ENCODE peak calls at places on chromosomes 1 and 21, in nine cellular contexts. One of them, this sample, is unnamed.

GRCh38 chr1:33454646-33455282 is 17.7 kb upstream of the ZSCAN20 start:
- DNase-seq in transverse colon: no peak
- DNase-seq in stomach: no peak
- DNase-seq in choroid plexus epithelial cell: peak
- DNase-seq in chondrocyte: no peak
- DNase-seq in neural crest cell: no peak
- DNase-seq in neural progenitor cell: no peak
- DNase-seq in epithelial cell of esophagus: no peak
- DNase-seq in fibroblast of the aortic adventitia: no peak
- DNase-seq in this sample: no peak

GRCh38 chr1:47587891-47588582 is 150.2 kb downstream of the FOXD2 start:
- DNase-seq in choroid plexus epithelial cell: peak
- DNase-seq in fibroblast of the aortic adventitia: peak
- DNase-seq in stomach: no peak
- DNase-seq in transverse colon: no peak
- DNase-seq in epithelial cell of esophagus: no peak
- DNase-seq in neural crest cell: no peak
- DNase-seq in chondrocyte: no peak
- DNase-seq in neural progenitor cell: no peak
- DNase-seq in this sample: peak

GRCh38 chr21:16590186-16590585 is 860.4 kb downstream of the USP25 start:
- DNase-seq in fibroblast of the aortic adventitia: no peak
- DNase-seq in stomach: no peak
- DNase-seq in neural progenitor cell: no peak
- DNase-seq in chondrocyte: no peak
- DNase-seq in choroid plexus epithelial cell: no peak
- DNase-seq in transverse colon: no peak
- DNase-seq in neural crest cell: no peak
- DNase-seq in epithelial cell of esophagus: no peak
- DNase-seq in this sample: no peak

GRCh38 chr1:177181631-177182291 is 11.0 kb downstream of the BRINP2 start:
- DNase-seq in fibroblast of the aortic adventitia: peak
- DNase-seq in transverse colon: peak
- DNase-seq in chondrocyte: no peak
- DNase-seq in neural progenitor cell: peak
- DNase-seq in epithelial cell of esophagus: peak
- DNase-seq in neural crest cell: peak
- DNase-seq in stomach: peak
- DNase-seq in choroid plexus epithelial cell: peak
- DNase-seq in this sample: peak

GRCh38 chr1:54981466-54981865 is 1.0 kb downstream of the TMEM61 start:
- DNase-seq in stomach: no peak
- DNase-seq in transverse colon: no peak
- DNase-seq in neural crest cell: no peak
- DNase-seq in choroid plexus epithelial cell: no peak
- DNase-seq in neural progenitor cell: no peak
- DNase-seq in chondrocyte: no peak
- DNase-seq in fibroblast of the aortic adventitia: no peak
- DNase-seq in epithelial cell of esophagus: no peak
- DNase-seq in this sample: no peak

GRCh38 chr21:37071561-37072238 is 1.2 kb downstream of the PIGP start:
- DNase-seq in neural crest cell: no peak
- DNase-seq in fibroblast of the aortic adventitia: peak
- DNase-seq in neural progenitor cell: peak
- DNase-seq in transverse colon: peak
- DNase-seq in epithelial cell of esophagus: peak
- DNase-seq in choroid plexus epithelial cell: peak
- DNase-seq in chondrocyte: no peak
- DNase-seq in stomach: peak
- DNase-seq in this sample: no peak

GRCh38 chr1:87392241-87393192 is 63.8 kb downstream of the LMO4 start:
- DNase-seq in choroid plexus epithelial cell: peak
- DNase-seq in neural progenitor cell: no peak
- DNase-seq in chondrocyte: no peak
- DNase-seq in epithelial cell of esophagus: peak
- DNase-seq in neural crest cell: no peak
- DNase-seq in fibroblast of the aortic adventitia: peak
- DNase-seq in stomach: no peak
- DNase-seq in transverse colon: no peak
- DNase-seq in this sample: no peak

GRCh38 chr1:167482184-167482583 is 36.1 kb downstream of the CD247 start:
- DNase-seq in chondrocyte: no peak
- DNase-seq in choroid plexus epithelial cell: no peak
- DNase-seq in epithelial cell of esophagus: no peak
- DNase-seq in neural crest cell: no peak
- DNase-seq in stomach: no peak
- DNase-seq in neural progenitor cell: no peak
- DNase-seq in fibroblast of the aortic adventitia: no peak
- DNase-seq in transverse colon: no peak
- DNase-seq in this sample: no peak

GRCh38 chr1:21869620-21870121 is 57.6 kb downstream of the LDLRAD2 start:
- DNase-seq in epithelial cell of esophagus: peak
- DNase-seq in transverse colon: peak
- DNase-seq in neural crest cell: no peak
- DNase-seq in chondrocyte: peak
- DNase-seq in neural progenitor cell: no peak
- DNase-seq in choroid plexus epithelial cell: peak
- DNase-seq in fibroblast of the aortic adventitia: peak
- DNase-seq in stomach: peak
- DNase-seq in this sample: no peak

GRCh38 chr1:39132505-39133339 is 71.8 kb upstream of the MACF1 start:
- DNase-seq in choroid plexus epithelial cell: peak
- DNase-seq in fibroblast of the aortic adventitia: peak
- DNase-seq in neural crest cell: peak
- DNase-seq in chondrocyte: no peak
- DNase-seq in transverse colon: peak
- DNase-seq in epithelial cell of esophagus: peak
- DNase-seq in stomach: peak
- DNase-seq in neural progenitor cell: peak
- DNase-seq in this sample: no peak

GRCh38 chr1:11391327-11391726 is 87.6 kb upstream of the DISP3 start:
- DNase-seq in transverse colon: no peak
- DNase-seq in chondrocyte: peak
- DNase-seq in epithelial cell of esophagus: no peak
- DNase-seq in neural crest cell: no peak
- DNase-seq in fibroblast of the aortic adventitia: no peak
- DNase-seq in stomach: no peak
- DNase-seq in neural progenitor cell: no peak
- DNase-seq in choroid plexus epithelial cell: no peak
- DNase-seq in this sample: no peak

GRCh38 chr21:33259995-33260394 is 6.2 kb upstream of the IL10RB start:
- DNase-seq in fibroblast of the aortic adventitia: no peak
- DNase-seq in epithelial cell of esophagus: no peak
- DNase-seq in neural progenitor cell: no peak
- DNase-seq in stomach: no peak
- DNase-seq in transverse colon: peak
- DNase-seq in chondrocyte: no peak
- DNase-seq in neural crest cell: no peak
- DNase-seq in choroid plexus epithelial cell: no peak
- DNase-seq in this sample: no peak

GRCh38 chr1:163201906-163202305 is 810 bp downstream of the RGS5 start:
- DNase-seq in transverse colon: no peak
- DNase-seq in stomach: no peak
- DNase-seq in choroid plexus epithelial cell: no peak
- DNase-seq in epithelial cell of esophagus: no peak
- DNase-seq in fibroblast of the aortic adventitia: no peak
- DNase-seq in neural crest cell: no peak
- DNase-seq in chondrocyte: no peak
- DNase-seq in neural progenitor cell: no peak
- DNase-seq in this sample: no peak

GRCh38 chr1:18539171-18539570 is 58.4 kb downstream of the KLHDC7A start:
- DNase-seq in choroid plexus epithelial cell: no peak
- DNase-seq in neural progenitor cell: no peak
- DNase-seq in neural crest cell: no peak
- DNase-seq in fibroblast of the aortic adventitia: no peak
- DNase-seq in stomach: peak
- DNase-seq in chondrocyte: no peak
- DNase-seq in transverse colon: no peak
- DNase-seq in epithelial cell of esophagus: no peak
- DNase-seq in this sample: peak

GRCh38 chr1:180185281-180185680 is 30.6 kb downstream of the QSOX1 start:
- DNase-seq in fibroblast of the aortic adventitia: no peak
- DNase-seq in neural crest cell: no peak
- DNase-seq in choroid plexus epithelial cell: no peak
- DNase-seq in epithelial cell of esophagus: no peak
- DNase-seq in neural progenitor cell: no peak
- DNase-seq in transverse colon: no peak
- DNase-seq in stomach: no peak
- DNase-seq in chondrocyte: peak
- DNase-seq in this sample: no peak

GRCh38 chr1:70140894-70141293 is 64.5 kb downstream of the LRRC40 start:
- DNase-seq in neural progenitor cell: peak
- DNase-seq in transverse colon: no peak
- DNase-seq in chondrocyte: no peak
- DNase-seq in stomach: no peak
- DNase-seq in neural crest cell: no peak
- DNase-seq in fibroblast of the aortic adventitia: peak
- DNase-seq in choroid plexus epithelial cell: peak
- DNase-seq in epithelial cell of esophagus: peak
- DNase-seq in this sample: no peak

GRCh38 chr1:70146488-70146887 is 58.9 kb downstream of the LRRC40 start:
- DNase-seq in neural crest cell: no peak
- DNase-seq in fibroblast of the aortic adventitia: no peak
- DNase-seq in neural progenitor cell: no peak
- DNase-seq in epithelial cell of esophagus: peak
- DNase-seq in chondrocyte: no peak
- DNase-seq in choroid plexus epithelial cell: peak
- DNase-seq in transverse colon: no peak
- DNase-seq in stomach: no peak
- DNase-seq in this sample: no peak

GRCh38 chr1:70142120-70142519 is 63.3 kb downstream of the LRRC40 start:
- DNase-seq in stomach: no peak
- DNase-seq in neural progenitor cell: no peak
- DNase-seq in fibroblast of the aortic adventitia: peak
- DNase-seq in epithelial cell of esophagus: no peak
- DNase-seq in chondrocyte: no peak
- DNase-seq in neural crest cell: no peak
- DNase-seq in transverse colon: no peak
- DNase-seq in choroid plexus epithelial cell: peak
- DNase-seq in this sample: no peak

GRCh38 chr1:70140343-70140742 is 65.0 kb downstream of the LRRC40 start:
- DNase-seq in fibroblast of the aortic adventitia: peak
- DNase-seq in neural progenitor cell: no peak
- DNase-seq in transverse colon: no peak
- DNase-seq in stomach: no peak
- DNase-seq in neural crest cell: no peak
- DNase-seq in choroid plexus epithelial cell: peak
- DNase-seq in chondrocyte: no peak
- DNase-seq in epithelial cell of esophagus: no peak
- DNase-seq in this sample: no peak

GRCh38 chr1:70143052-70143659 is 62.2 kb downstream of the LRRC40 start:
- DNase-seq in neural progenitor cell: no peak
- DNase-seq in neural crest cell: no peak
- DNase-seq in choroid plexus epithelial cell: peak
- DNase-seq in transverse colon: no peak
- DNase-seq in chondrocyte: no peak
- DNase-seq in fibroblast of the aortic adventitia: peak
- DNase-seq in stomach: no peak
- DNase-seq in epithelial cell of esophagus: no peak
- DNase-seq in this sample: no peak
- TF ChIP-seq CTCF in neural progenitor cell: peak
- TF ChIP-seq CTCF in neural crest cell: no peak
- TF ChIP-seq CTCF in choroid plexus epithelial cell: peak
- TF ChIP-seq CTCF in transverse colon: no peak
- TF ChIP-seq CTCF in chondrocyte: peak
- TF ChIP-seq CTCF in fibroblast of the aortic adventitia: peak
- TF ChIP-seq CTCF in stomach: no peak
- TF ChIP-seq CTCF in epithelial cell of esophagus: no peak
- TF ChIP-seq CTCF in this sample: peak

GRCh38 chr1:155051777-155052398 is 772 bp downstream of the ADAM15 start:
- DNase-seq in chondrocyte: no peak
- DNase-seq in transverse colon: peak
- DNase-seq in fibroblast of the aortic adventitia: peak
- DNase-seq in neural crest cell: no peak
- DNase-seq in choroid plexus epithelial cell: no peak
- DNase-seq in stomach: peak
- DNase-seq in neural progenitor cell: peak
- DNase-seq in epithelial cell of esophagus: peak
- DNase-seq in this sample: no peak
- TF ChIP-seq CTCF in chondrocyte: no peak
- TF ChIP-seq CTCF in transverse colon: no peak
- TF ChIP-seq CTCF in fibroblast of the aortic adventitia: no peak
- TF ChIP-seq CTCF in neural crest cell: no peak
- TF ChIP-seq CTCF in choroid plexus epithelial cell: no peak
- TF ChIP-seq CTCF in stomach: no peak
- TF ChIP-seq CTCF in neural progenitor cell: no peak
- TF ChIP-seq CTCF in epithelial cell of esophagus: no peak
- TF ChIP-seq CTCF in this sample: no peak

GRCh38 chr1:78355646-78356045 is 135.1 kb upstream of the PTGFR start:
- DNase-seq in neural progenitor cell: no peak
- DNase-seq in fibroblast of the aortic adventitia: peak
- DNase-seq in choroid plexus epithelial cell: peak
- DNase-seq in transverse colon: no peak
- DNase-seq in chondrocyte: no peak
- DNase-seq in stomach: no peak
- DNase-seq in neural crest cell: no peak
- DNase-seq in epithelial cell of esophagus: no peak
- DNase-seq in this sample: no peak

GRCh38 chr1:78360584-78360983 is 130.2 kb upstream of the PTGFR start:
- DNase-seq in transverse colon: no peak
- DNase-seq in epithelial cell of esophagus: peak
- DNase-seq in chondrocyte: no peak
- DNase-seq in neural crest cell: no peak
- DNase-seq in stomach: no peak
- DNase-seq in neural progenitor cell: no peak
- DNase-seq in choroid plexus epithelial cell: no peak
- DNase-seq in fibroblast of the aortic adventitia: peak
- DNase-seq in this sample: no peak

GRCh38 chr1:78359666-78360065 is 131.1 kb upstream of the PTGFR start:
- DNase-seq in fibroblast of the aortic adventitia: no peak
- DNase-seq in neural crest cell: no peak
- DNase-seq in stomach: no peak
- DNase-seq in chondrocyte: no peak
- DNase-seq in neural progenitor cell: no peak
- DNase-seq in epithelial cell of esophagus: peak
- DNase-seq in transverse colon: no peak
- DNase-seq in choroid plexus epithelial cell: no peak
- DNase-seq in this sample: no peak

GRCh38 chr1:78358145-78358544 is 132.6 kb upstream of the PTGFR start:
- DNase-seq in choroid plexus epithelial cell: no peak
- DNase-seq in neural crest cell: no peak
- DNase-seq in transverse colon: no peak
- DNase-seq in fibroblast of the aortic adventitia: no peak
- DNase-seq in stomach: no peak
- DNase-seq in chondrocyte: no peak
- DNase-seq in epithelial cell of esophagus: no peak
- DNase-seq in neural progenitor cell: no peak
- DNase-seq in this sample: no peak
- TF ChIP-seq CTCF in choroid plexus epithelial cell: no peak
- TF ChIP-seq CTCF in neural crest cell: no peak
- TF ChIP-seq CTCF in transverse colon: no peak
- TF ChIP-seq CTCF in fibroblast of the aortic adventitia: no peak
- TF ChIP-seq CTCF in stomach: no peak
- TF ChIP-seq CTCF in chondrocyte: no peak
- TF ChIP-seq CTCF in epithelial cell of esophagus: no peak
- TF ChIP-seq CTCF in neural progenitor cell: no peak
- TF ChIP-seq CTCF in this sample: no peak

DNA sequence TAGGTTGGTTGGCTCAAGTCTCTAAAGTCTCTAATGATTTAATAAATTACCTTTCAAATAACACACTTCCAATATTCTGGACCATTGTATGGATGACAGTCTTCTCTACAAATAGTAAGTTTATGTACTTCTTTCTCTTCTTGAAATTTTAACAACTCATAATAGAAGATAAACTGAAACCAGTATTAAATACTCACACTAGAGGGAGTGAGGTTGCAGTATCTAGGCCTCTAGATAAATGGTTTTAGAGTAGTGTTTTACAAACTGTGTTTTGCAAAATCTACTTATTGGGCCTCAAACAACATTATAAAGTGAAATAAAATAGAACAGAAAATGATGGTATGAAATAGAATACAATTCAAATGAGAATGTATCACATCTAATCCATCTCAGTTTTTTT is 479.9 kb upstream of the BRINP3 start:
- DNase-seq in neural crest cell: no peak
- DNase-seq in epithelial cell of esophagus: peak
- DNase-seq in fibroblast of the aortic adventitia: no peak
- DNase-seq in neural progenitor cell: no peak
- DNase-seq in choroid plexus epithelial cell: peak
- DNase-seq in chondrocyte: no peak
- DNase-seq in stomach: no peak
- DNase-seq in transverse colon: no peak
- DNase-seq in this sample: no peak
- TF ChIP-seq CTCF in neural crest cell: no peak
- TF ChIP-seq CTCF in epithelial cell of esophagus: peak
- TF ChIP-seq CTCF in fibroblast of the aortic adventitia: no peak
- TF ChIP-seq CTCF in neural progenitor cell: no peak
- TF ChIP-seq CTCF in choroid plexus epithelial cell: peak
- TF ChIP-seq CTCF in chondrocyte: peak
- TF ChIP-seq CTCF in stomach: no peak
- TF ChIP-seq CTCF in transverse colon: no peak
- TF ChIP-seq CTCF in this sample: no peak

This sample was measured in type B pancreatic cell.